ENCODE peak calls at places on chromosomes 4 and X, in four cellular contexts. Q is tibial nerve, M is thyroid gland, F is breast epithelium. Z is an unnamed sample.

GRCh38 chr4:25937801-25938200 is 23.8 kb downstream of the SMIM20 start:
- DNase-seq in Q (no peak), M (no peak), F (no peak), Z (no peak)

GRCh38 chr4:74996996-74997395 is 64.1 kb downstream of the PARM1 start:
- DNase-seq in Q (no peak), M (no peak), F (no peak), Z (no peak)

GRCh38 chr4:12486995-12487394 is 997.1 kb downstream of the RAB28 start:
- DNase-seq in Q (no peak), M (no peak), F (no peak), Z (no peak)

GRCh38 chr4:153792007-153792892 is 3.4 kb upstream of the SFRP2 start:
- DNase-seq in Q (peak; percentile 70), M (peak; percentile 26), F (peak; percentile 54), Z (peak; percentile 84)

GRCh38 chr4:40254961-40255721 is 58.3 kb downstream of the RHOH start:
- DNase-seq in Q (no peak), M (no peak), F (no peak), Z (no peak)

GRCh38 chrX:40109288-40110008 is 11.7 kb upstream of the BCOR start:
- DNase-seq in Q (no peak), M (peak; percentile 79), F (no peak), Z (no peak)

GRCh38 chr4:40212674-40213504 is 16.1 kb downstream of the RHOH start:
- DNase-seq in Q (no peak), M (no peak), F (no peak), Z (no peak)

GRCh38 chr4:53804719-53805118 is 213.4 kb upstream of the LNX1 start:
- DNase-seq in Q (no peak), M (peak; percentile 19), F (no peak), Z (no peak)

GRCh38 chr4:121146530-121146929 is 17.6 kb downstream of the TNIP3 start:
- DNase-seq in Q (no peak), M (no peak), F (no peak), Z (no peak)

GRCh38 chr4:55218041-55218440 is 92.6 kb upstream of the KDR start:
- DNase-seq in Q (no peak), M (no peak), F (no peak), Z (no peak)

GRCh38 chrX:70247252-70247651 is 12.8 kb downstream of the P2RY4 start:
- DNase-seq in Q (no peak), M (no peak), F (no peak), Z (no peak)

GRCh38 chr4:39908284-39908683 is 69.4 kb downstream of the PDS5A start:
- DNase-seq in Q (no peak), M (peak; percentile 23), F (no peak), Z (no peak)

GRCh38 chr4:84451546-84451945 is 47.5 kb downstream of the NKX6-1 start:
- DNase-seq in Q (no peak), M (no peak), F (no peak), Z (no peak)

GRCh38 chr4:156959298-156959702 is 12.3 kb downstream of the PDGFC start:
- DNase-seq in Q (no peak), M (no peak), F (no peak), Z (no peak)

GRCh38 chr4:175622887-175623286 is 189.2 kb downstream of the GPM6A start:
- DNase-seq in Q (no peak), M (no peak), F (no peak), Z (no peak)

GRCh38 chrX:123988423-123989116 is 27.1 kb downstream of the STAG2 start:
- DNase-seq in Q (no peak), M (no peak), F (no peak), Z (no peak)

GRCh38 chr4:253936-254756 is 51.1 kb downstream of the ZNF732 start:
- DNase-seq in Q (no peak), M (no peak), F (no peak), Z (no peak)
- H3K9me3 ChIP-seq in Q (no peaks in the 10 kb centered on the region), M (peaks cover 8% of the 10 kb centered on the region), F (peaks cover 93% of the 10 kb centered on the region), Z (peaks cover 64% of the 10 kb centered on the region)

GRCh38 chrX:37846934-37847732 is at the start of gene DYNLT3:
- DNase-seq in Q (peak; percentile 49), M (peak; percentile 84), F (peak; percentile 53), Z (peak; percentile 84)
- TF ChIP-seq POLR2A in Q (peak; percentile 74), M (peak; percentile 6), F (peak; percentile 45), Z (peak; percentile 78)

DNA sequence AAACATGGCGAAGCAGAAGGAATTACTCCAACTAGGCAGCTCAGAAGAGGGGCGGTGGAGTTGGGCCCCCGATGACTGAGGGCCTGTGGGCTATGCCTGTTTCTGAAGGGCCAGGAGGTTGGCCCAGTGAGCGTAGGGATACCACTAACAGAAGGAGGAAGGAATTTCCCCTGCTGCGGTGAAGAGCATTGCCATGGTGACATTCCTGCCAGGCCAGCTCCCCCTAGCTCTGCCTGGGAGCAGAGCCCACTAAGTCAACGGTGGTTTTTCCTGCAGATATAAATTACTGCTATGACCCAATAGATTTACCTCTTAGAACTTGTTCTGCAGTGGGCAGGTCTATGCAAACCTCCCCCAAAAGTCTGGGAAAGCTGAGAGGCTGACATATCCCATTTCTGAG is 28.9 kb upstream of the HMX1 start:
- DNase-seq in Q (no peak), M (no peak), F (no peak), Z (no peak)
- H3K9me3 ChIP-seq in Q (no peaks in the 10 kb centered on the region), M (no peaks in the 10 kb centered on the region), F (peaks cover 32% of the 10 kb centered on the region), Z (peaks cover 17% of the 10 kb centered on the region)

GRCh38 chr4:141871086-141871485 is 234.7 kb downstream of the IL15 start:
- DNase-seq in Q (no peak), M (peak; percentile 17), F (no peak), Z (no peak)
- TF ChIP-seq POLR2A in Q (no peak), M (no peak), F (no peak), Z (no peak)

GRCh38 chrX:145715641-145716138 is 101.9 kb upstream of the SLITRK2 start:
- DNase-seq in Q (no peak), M (no peak), F (no peak), Z (no peak)
- H3K9me3 ChIP-seq in Q (no peaks in the 10 kb centered on the region), M (no peaks in the 10 kb centered on the region), F (no peaks in the 10 kb centered on the region), Z (no peaks in the 10 kb centered on the region)